ENCODE peak calls at places on chromosomes 13 and 19, in six cellular contexts. W is SK-N-SH, U is body of pancreas, N is ovary, E is prostate gland, A is endothelial cell of umbilical vein. C is an unnamed sample. For H3K4me1, the result is how much of the 10 kb centered on the place peaks cover.

GRCh38 chr19:18928018-18928805 is 8.7 kb downstream of the DDX49 start:
- DNase-seq in E (no peak), N (no peak), A (no peak), U (no peak), W (no peak), C (no peak)

GRCh38 chr13:105773887-105774538 is 761.4 kb downstream of the EFNB2 start:
- DNase-seq in U (no peak), A (peak), W (no peak), E (no peak), N (no peak), C (no peak)

GRCh38 chr19:46180701-46181385 is 32.8 kb downstream of the IGFL2 start:
- DNase-seq in N (no peak), E (no peak), U (no peak), W (no peak), A (peak), C (no peak)

GRCh38 chr13:51026016-51026415 is 85.1 kb downstream of the C13orf42 start:
- DNase-seq in W (no peak), N (no peak), E (no peak), U (no peak), A (no peak), C (no peak)

GRCh38 chr19:44767295-44768180 is 10.2 kb upstream of the CBLC start:
- DNase-seq in N (no peak), W (no peak), U (no peak), A (no peak), E (no peak), C (no peak)

GRCh38 chr19:19860756-19861390 is 4.8 kb upstream of the ZNF253 start:
- DNase-seq in E (no peak), U (peak), W (peak), N (no peak), A (no peak), C (no peak)

GRCh38 chr13:60162096-60162495 is 1.6 kb downstream of the DIAPH3 start:
- DNase-seq in W (no peak), U (no peak), E (no peak), A (peak), N (no peak), C (no peak)

GRCh38 chr13:27927444-27928352 is 7.9 kb downstream of the PDX1 start:
- DNase-seq in A (no peak), W (no peak), E (no peak), U (peak), N (no peak), C (peak)

GRCh38 chr13:80924596-80924995 is 583.7 kb upstream of the SPRY2 start:
- DNase-seq in U (no peak), N (no peak), W (no peak), A (peak), E (no peak), C (no peak)

GRCh38 chr19:17579523-17580244 is 24.2 kb downstream of the COLGALT1 start:
- DNase-seq in E (no peak), A (peak), W (peak), U (peak), N (peak), C (peak)

GRCh38 chr19:17854061-17854460 is 5.6 kb upstream of the RPL18A start:
- DNase-seq in E (no peak), A (no peak), U (no peak), N (no peak), W (no peak), C (no peak)

GRCh38 chr19:4064073-4064550 is 2.6 kb downstream of the ZBTB7A start:
- DNase-seq in W (peak), U (peak), N (no peak), E (no peak), A (peak), C (peak)

GRCh38 chr13:27789495-27790303 is 2.6 kb upstream of the GSX1 start:
- DNase-seq in A (no peak), N (no peak), W (no peak), E (no peak), U (no peak), C (no peak)

GRCh38 chr19:21900401-21900800 is 64.4 kb upstream of the ZNF43 start:
- DNase-seq in N (no peak), E (no peak), W (no peak), U (no peak), A (no peak), C (no peak)

GRCh38 chr13:73422973-73423372 is 364.2 kb downstream of the KLF5 start:
- DNase-seq in E (no peak), W (no peak), A (no peak), U (no peak), N (no peak), C (no peak)

GRCh38 chr13:73722120-73722519 is 412.1 kb downstream of the KLF12 start:
- DNase-seq in E (no peak), U (no peak), A (peak), W (peak), N (no peak), C (no peak)

GRCh38 chr13:111325146-111325890 is 4.9 kb downstream of the TEX29 start:
- DNase-seq in W (peak), A (no peak), U (no peak), N (no peak), E (no peak), C (peak)

GRCh38 chr19:57465680-57466381 is 8.9 kb upstream of the VN1R1 start:
- DNase-seq in E (no peak), A (peak), W (peak), U (no peak), N (no peak), C (no peak)

GRCh38 chr13:49976314-49977258 is 20.3 kb upstream of the TRIM13 start:
- DNase-seq in W (peak), E (peak), A (peak), U (peak), N (peak), C (peak)

GRCh38 chr13:60143775-60144174 is 20.0 kb downstream of the DIAPH3 start:
- DNase-seq in N (no peak), A (peak), W (no peak), E (no peak), U (no peak), C (no peak)

GRCh38 chr13:96819375-96819774 is 174.9 kb downstream of the OXGR1 start:
- DNase-seq in W (no peak), U (no peak), E (no peak), N (no peak), A (no peak), C (no peak)

DNA sequence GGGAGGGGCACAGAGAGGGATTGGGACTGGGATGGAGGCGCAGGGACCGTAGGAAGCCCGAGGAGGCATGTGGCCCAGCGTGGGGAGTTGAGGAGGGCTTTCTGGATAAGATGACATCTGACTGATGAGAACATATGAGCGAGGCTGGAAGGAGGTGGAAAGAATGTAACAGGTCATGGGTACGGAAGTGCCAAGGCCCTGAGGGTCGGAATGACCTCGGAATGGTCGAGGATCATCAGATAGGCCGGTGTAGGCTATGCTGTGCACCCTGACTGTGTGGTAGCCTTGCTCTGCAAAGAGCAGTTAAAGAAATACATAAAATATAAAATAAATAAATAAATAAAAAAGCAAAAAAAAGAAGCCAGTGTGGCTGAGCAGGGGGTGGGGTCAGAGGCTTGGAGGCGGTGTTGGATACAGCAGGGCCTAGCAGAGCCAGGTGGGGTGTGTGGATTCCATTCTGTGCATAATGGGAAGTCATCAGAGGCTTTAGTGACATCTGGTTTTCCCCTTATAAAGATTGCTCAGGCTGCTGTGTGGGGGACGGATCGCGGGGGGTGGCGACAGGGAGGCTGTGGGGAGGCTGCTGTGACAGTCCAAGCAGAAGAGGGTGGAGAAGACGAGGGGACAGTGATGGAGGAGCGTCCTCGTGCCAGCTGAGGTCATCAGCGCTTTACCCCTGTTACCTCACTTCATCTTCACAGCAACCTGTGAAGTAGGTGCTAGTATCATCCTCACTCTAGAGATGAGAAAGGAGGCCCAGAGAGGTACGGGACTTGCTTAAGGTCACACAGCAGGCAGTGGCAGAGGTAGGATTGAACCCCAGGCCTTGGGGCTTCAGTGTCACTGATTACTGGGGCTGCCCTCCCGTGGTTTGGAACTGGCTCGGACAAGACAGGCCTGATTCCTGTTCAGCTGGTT is 5.0 kb downstream of the PAK4 start:
- DNase-seq in E (peak), N (no peak), U (no peak), A (no peak), W (peak), C (no peak)
- H3K4me1 ChIP-seq in E (half or more), N (under half), U (half or more), A (under half), W (under half), C (under half)

GRCh38 chr19:47511128-47511517 is 3.7 kb downstream of the NAPA start:
- DNase-seq in U (peak), A (no peak), N (peak), W (no peak), E (no peak), C (no peak)
- TF ChIP-seq CTCF in U (no peak), A (no peak), N (no peak), W (no peak), E (no peak), C (no peak)

GRCh38 chr13:25213716-25214115 is 41.6 kb upstream of the AMER2 start:
- DNase-seq in U (no peak), E (peak), A (no peak), W (no peak), N (no peak), C (no peak)

GRCh38 chr13:25215253-25215575 is 43.1 kb upstream of the AMER2 start:
- DNase-seq in W (no peak), A (no peak), E (no peak), U (no peak), N (no peak), C (no peak)

GRCh38 chr13:25218011-25218410 is 45.9 kb upstream of the AMER2 start:
- DNase-seq in N (no peak), W (no peak), E (no peak), A (no peak), U (no peak), C (no peak)

GRCh38 chr13:25217023-25217909 is 45.2 kb upstream of the AMER2 start:
- DNase-seq in W (no peak), E (no peak), N (no peak), U (no peak), A (no peak), C (no peak)

GRCh38 chr13:25214371-25215252 is 42.5 kb upstream of the AMER2 start:
- DNase-seq in U (no peak), A (no peak), E (no peak), N (no peak), W (no peak), C (no peak)
- H3K4me3 ChIP-seq in U (no peak), A (no peak), E (no peak), N (no peak), W (no peak), C (no peak)

DNA sequence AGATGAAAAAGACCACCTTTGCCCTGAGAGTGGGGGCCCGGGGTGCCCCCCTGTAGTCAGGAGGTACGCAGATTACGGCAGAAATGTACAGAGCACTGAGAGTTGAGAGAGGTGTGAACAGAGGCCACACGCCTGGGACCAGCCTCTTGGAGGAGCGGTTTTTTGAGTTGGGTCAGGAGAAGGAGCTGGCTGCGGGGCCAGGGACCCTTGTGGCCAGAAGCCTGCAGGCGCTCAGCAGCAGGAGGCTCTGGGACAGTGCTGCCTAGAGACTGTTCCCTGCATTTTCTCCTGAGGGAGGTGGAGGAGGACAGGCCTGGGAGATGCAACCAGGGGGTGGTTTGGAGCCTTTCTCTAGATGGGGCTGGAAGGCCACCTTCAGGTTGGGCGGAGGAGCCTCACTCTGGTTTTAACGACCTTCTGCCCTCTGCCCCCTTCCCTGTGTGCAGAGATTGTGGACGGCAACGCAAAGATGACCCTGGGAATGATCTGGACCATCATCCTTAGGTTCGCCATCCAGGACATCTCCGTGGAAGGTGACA is 39.7 kb downstream of the CAPN12 start:
- DNase-seq in U (no peak), N (no peak), W (no peak), A (no peak), E (no peak), C (no peak)
- H3K4me1 ChIP-seq in U (under half), N (under half), W (under half), A (under half), E (under half), C (under half)

DNA sequence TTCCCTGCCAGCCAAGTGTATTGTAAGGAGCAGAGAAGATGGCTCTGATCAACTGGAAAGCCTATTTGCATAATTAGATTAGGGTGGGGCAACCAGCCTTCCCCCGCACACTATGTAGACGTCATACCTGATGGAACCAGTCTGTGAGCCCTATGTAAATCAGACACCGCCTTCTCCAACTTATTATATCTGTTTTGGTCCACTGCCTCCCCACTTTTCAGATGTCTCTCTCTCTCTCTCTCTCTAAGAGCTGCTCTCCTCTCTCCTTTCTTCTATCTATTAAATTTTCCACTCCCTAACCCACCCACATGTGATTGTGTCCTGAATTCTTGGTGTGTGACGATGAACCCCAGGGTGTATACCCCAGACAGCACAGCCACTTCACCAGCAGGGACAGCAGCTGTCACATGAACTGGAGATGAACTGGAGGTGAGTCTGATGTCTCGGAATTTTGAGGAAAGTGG is 514.4 kb downstream of the IRS2 start:
- DNase-seq in U (no peak), W (no peak), A (no peak), E (no peak), N (no peak), C (no peak)
- TF ChIP-seq CTCF in U (no peak), W (no peak), A (no peak), E (no peak), N (no peak), C (no peak)

GRCh38 chr13:113448885-113449692 is 4.2 kb downstream of the ADPRHL1 start:
- DNase-seq in E (no peak), W (no peak), N (peak), A (no peak), U (peak), C (peak)
- H3K4me3 ChIP-seq in E (peak), W (no peak), N (peak), A (peak), U (no peak), C (peak)

GRCh38 chr19:1852729-1853128 is 4.4 kb upstream of the REXO1 start:
- DNase-seq in A (no peak), U (no peak), E (no peak), W (no peak), N (no peak), C (no peak)

GRCh38 chr19:1854032-1854541 is 5.8 kb upstream of the REXO1 start:
- DNase-seq in N (no peak), E (no peak), A (no peak), U (no peak), W (no peak), C (no peak)

GRCh38 chr19:1852294-1852646 is 4.0 kb upstream of the REXO1 start:
- DNase-seq in E (no peak), N (no peak), W (no peak), A (no peak), U (no peak), C (no peak)

GRCh38 chr19:1854542-1855039 is 6.3 kb upstream of the REXO1 start:
- DNase-seq in U (no peak), A (no peak), N (no peak), E (peak), W (no peak), C (peak)

DNA sequence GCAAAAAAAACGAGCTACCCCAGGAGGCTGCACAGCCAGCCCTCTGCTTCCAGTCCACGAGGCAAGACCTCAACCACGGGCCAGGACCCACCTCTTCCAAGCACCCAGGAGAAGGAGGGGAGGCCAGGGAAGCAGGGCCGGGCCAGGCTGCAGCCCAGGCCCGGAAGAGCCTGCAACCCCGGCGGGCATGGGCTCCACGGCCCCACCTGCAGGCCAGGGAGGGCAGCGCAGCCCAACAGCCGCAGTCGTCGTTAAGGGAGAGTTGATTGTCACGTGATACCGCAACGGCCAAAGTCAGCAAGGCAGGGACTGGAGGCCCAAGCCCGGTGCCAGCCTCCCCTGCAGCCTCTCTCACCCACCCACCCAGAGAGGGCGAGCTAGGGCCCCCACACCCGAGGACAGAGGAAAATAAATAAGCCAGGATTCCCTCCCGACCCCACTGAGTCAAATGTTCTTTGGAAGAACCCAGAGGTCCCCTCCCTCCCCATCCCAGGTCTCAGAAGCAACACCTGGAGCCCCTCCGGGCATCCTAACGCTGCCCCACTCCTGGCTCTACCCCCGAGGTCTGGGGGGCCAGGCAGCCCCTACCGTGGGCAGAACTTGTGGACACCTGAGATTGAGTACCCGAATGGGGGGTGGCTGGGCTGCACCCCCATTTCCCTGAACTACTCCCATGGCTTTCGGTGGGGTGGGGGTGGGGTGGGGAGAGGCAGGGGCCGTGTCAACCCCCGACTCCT is 5.2 kb upstream of the REXO1 start:
- DNase-seq in A (peak), U (peak), E (peak), W (peak), N (no peak), C (peak)
- H3K4me1 ChIP-seq in A (under half), U (half or more), E (under half), W (under half), N (under half), C (under half)

GRCh38 chr13:84985860-84986259 is 813.4 kb downstream of the SLITRK6 start:
- DNase-seq in A (no peak), U (no peak), N (no peak), E (no peak), W (no peak), C (no peak)

GRCh38 chr13:84980571-84980970 is 818.6 kb downstream of the SLITRK6 start:
- DNase-seq in E (no peak), W (no peak), U (no peak), A (no peak), N (no peak), C (no peak)

GRCh38 chr13:84983321-84983720 is 815.9 kb downstream of the SLITRK6 start:
- DNase-seq in W (no peak), A (no peak), U (no peak), N (no peak), E (no peak), C (no peak)
- TF ChIP-seq CTCF in W (no peak), A (no peak), U (no peak), N (no peak), E (no peak), C (no peak)

DNA sequence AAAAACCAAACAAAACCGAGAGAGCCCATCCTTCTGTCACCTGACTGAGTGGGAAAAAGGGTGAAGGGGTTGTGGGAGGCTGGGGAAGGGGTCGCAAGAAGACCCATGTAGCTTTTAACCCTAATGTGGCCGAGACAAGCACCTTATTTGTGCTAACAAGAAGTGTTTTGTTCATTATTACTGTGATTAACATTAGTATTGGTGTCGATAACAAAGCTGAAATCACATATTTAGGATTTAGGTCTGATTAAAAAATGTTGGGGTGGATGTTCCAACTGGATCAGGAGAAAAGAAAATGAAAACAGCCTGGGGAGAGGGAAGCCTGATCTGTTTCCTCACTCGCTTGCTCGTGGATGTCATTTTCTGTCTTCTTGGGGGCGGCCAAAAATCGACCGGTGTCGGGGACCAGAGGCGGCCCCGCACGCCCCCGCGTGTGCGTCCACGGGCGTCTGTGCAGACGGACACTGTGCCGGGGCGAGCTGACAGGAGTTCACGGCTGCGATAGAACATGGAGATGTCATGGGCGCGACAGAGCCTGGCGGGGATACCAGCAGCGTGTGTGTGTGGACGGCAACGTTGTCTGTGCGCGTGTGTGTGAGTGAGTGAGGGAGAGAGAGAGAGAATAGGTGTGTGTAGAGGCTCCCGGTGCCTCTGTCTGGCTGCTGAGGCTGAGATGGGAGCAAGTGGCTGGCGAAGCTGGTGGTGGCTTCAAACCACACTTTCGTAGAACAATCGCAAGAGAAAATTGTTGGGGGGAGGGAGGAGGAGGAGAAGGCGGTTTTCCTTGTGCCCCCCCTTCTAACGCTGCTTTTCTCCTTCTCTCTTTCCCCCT is 29.1 kb downstream of the NFIX start:
- DNase-seq in W (no peak), E (no peak), A (peak), U (no peak), N (no peak), C (no peak)
- H3K4me3 ChIP-seq in W (peak), E (peak), A (peak), U (no peak), N (peak), C (peak)

C was measured in kidney.